ENCODE peak calls at places on chromosomes 5 and 9, in ten cellular contexts. N is esophagus muscularis mucosa, Z is HCT116, K is PC-3, Q is lower lobe of right lung, F is HepG2, P is adrenal gland, L is cardiac muscle cell, W is esophagus squamous epithelium, B is A549. T is an unnamed sample. For H3K9me3 and H3K4me1, the result is how much of the 10 kb centered on the place peaks cover.

GRCh38 chr5:136984772-136985455 is 514.2 kb downstream of the SPOCK1 start:
- DNase-seq in P (no peak), K (no peak), Q (no peak), Z (no peak), W (no peak), B (no peak), L (no peak), F (no peak), N (no peak), T (no peak)

GRCh38 chr5:37005252-37005651 is 128.7 kb downstream of the NIPBL start:
- DNase-seq in Q (no peak), F (no peak), W (no peak), B (no peak), N (no peak), L (peak), P (no peak), Z (no peak), K (peak), T (no peak)

GRCh38 chr9:111621895-111622480 is 9.1 kb upstream of the DNAJC25 start:
- DNase-seq in K (peak), B (peak), N (no peak), Q (no peak), P (peak), F (peak), L (peak), W (no peak), Z (peak), T (peak)

GRCh38 chr9:18343799-18344198 is 130.2 kb upstream of the ADAMTSL1 start:
- DNase-seq in B (no peak), P (no peak), W (no peak), K (no peak), L (peak), F (no peak), N (no peak), Q (no peak), Z (no peak), T (peak)

GRCh38 chr9:37529111-37529510 is 43.4 kb downstream of the POLR1E start:
- DNase-seq in W (no peak), B (no peak), P (no peak), Q (no peak), F (no peak), N (no peak), L (no peak), Z (no peak), K (no peak), T (peak)

GRCh38 chr5:41738695-41739354 is 131.4 kb downstream of the OXCT1 start:
- DNase-seq in N (no peak), P (no peak), B (no peak), K (no peak), W (no peak), Z (no peak), L (peak), F (no peak), Q (no peak), T (no peak)

GRCh38 chr5:98929982-98930355 is 1.2 kb upstream of the CHD1 start:
- DNase-seq in Z (no peak), W (no peak), Q (no peak), K (no peak), F (no peak), P (peak), N (no peak), B (no peak), L (no peak), T (no peak)

GRCh38 chr9:99660191-99660636 is 161.5 kb upstream of the NR4A3 start:
- DNase-seq in L (no peak), Z (no peak), F (no peak), W (no peak), N (no peak), B (no peak), K (no peak), Q (peak), P (no peak), T (no peak)

GRCh38 chr9:117645245-117645636 is 59.0 kb upstream of the TLR4 start:
- DNase-seq in B (no peak), Q (no peak), F (no peak), Z (no peak), L (peak), P (no peak), N (no peak), K (no peak), W (no peak), T (no peak)

GRCh38 chr9:122228191-122228905 is 409 bp downstream of the LHX6 start:
- DNase-seq in N (no peak), P (no peak), B (no peak), L (no peak), F (no peak), Q (no peak), Z (no peak), W (no peak), K (no peak), T (peak)

GRCh38 chr5:37696190-37697021 is 143.4 kb downstream of the GDNF start:
- DNase-seq in Q (no peak), K (peak), Z (peak), N (no peak), L (peak), F (peak), W (no peak), P (no peak), B (no peak), T (peak)

GRCh38 chr5:172492097-172492840 is 37.9 kb upstream of the SH3PXD2B start:
- DNase-seq in F (no peak), P (no peak), W (no peak), Q (no peak), N (no peak), B (no peak), Z (no peak), K (no peak), L (no peak), T (no peak)

GRCh38 chr9:17021379-17021970 is 113.4 kb upstream of the CNTLN start:
- DNase-seq in Z (no peak), N (no peak), F (no peak), P (no peak), L (peak), B (no peak), W (no peak), Q (no peak), K (no peak), T (no peak)

GRCh38 chr5:56993241-56993640 is 41.3 kb upstream of the MIER3 start:
- DNase-seq in P (no peak), Z (no peak), B (no peak), W (no peak), L (peak), N (no peak), F (no peak), Q (no peak), K (no peak), T (no peak)

GRCh38 chr5:53067641-53068040 is 41.9 kb downstream of the MOCS2 start:
- DNase-seq in W (no peak), F (no peak), Q (no peak), L (peak), P (no peak), K (no peak), N (no peak), Z (no peak), B (no peak), T (no peak)

GRCh38 chr5:50655067-50655809 is 11.2 kb upstream of the PARP8 start:
- DNase-seq in L (no peak), B (no peak), N (no peak), Q (no peak), F (no peak), Z (no peak), P (no peak), K (no peak), W (no peak), T (no peak)

GRCh38 chr9:4491621-4491975 is 1.3 kb downstream of the SLC1A1 start:
- DNase-seq in K (peak), Q (peak), L (no peak), F (no peak), W (no peak), N (no peak), Z (no peak), B (no peak), P (no peak), T (peak)

GRCh38 chr5:172806897-172807672 is 27.0 kb upstream of the ERGIC1 start:
- DNase-seq in P (peak), L (peak), Z (peak), N (peak), Q (peak), W (peak), B (peak), F (peak), K (peak), T (peak)

GRCh38 chr5:132227235-132227484 is 493 bp downstream of the P4HA2 start:
- DNase-seq in F (no peak), B (no peak), Q (no peak), W (no peak), K (no peak), P (no peak), Z (no peak), L (no peak), N (no peak), T (no peak)

GRCh38 chr9:118896356-118897000 is 472.8 kb downstream of the BRINP1 start:
- DNase-seq in W (no peak), K (no peak), Q (no peak), N (no peak), P (no peak), L (no peak), Z (no peak), F (no peak), B (no peak), T (no peak)

GRCh38 chr5:126543009-126543408 is 52.0 kb downstream of the ALDH7A1 start:
- DNase-seq in P (no peak), F (no peak), Q (no peak), B (no peak), Z (no peak), N (no peak), W (no peak), L (no peak), K (no peak), T (no peak)

GRCh38 chr5:73338201-73339126 is 110.1 kb downstream of the FOXD1 start:
- DNase-seq in N (no peak), F (peak), Q (no peak), P (no peak), B (no peak), L (peak), W (no peak), K (peak), Z (no peak), T (peak)

GRCh38 chr9:93132287-93132927 is 1.6 kb downstream of the NINJ1 start:
- DNase-seq in N (no peak), F (no peak), Q (no peak), W (no peak), P (peak), B (peak), L (peak), K (peak), Z (no peak), T (peak)

GRCh38 chr5:82622205-82622604 is 344.1 kb upstream of the RPS23 start:
- DNase-seq in F (no peak), W (no peak), B (no peak), Z (no peak), K (no peak), P (no peak), L (no peak), N (no peak), Q (no peak), T (no peak)

GRCh38 chr5:141359790-141360426 is at the start of gene PCDHGB2:
- DNase-seq in L (peak), Q (no peak), N (no peak), K (peak), B (no peak), Z (peak), F (peak), P (no peak), W (no peak), T (peak)
- H3K9me3 ChIP-seq in L (under half), Q (half or more), N (half or more), K (under half), B (half or more), Z (under half), F (under half), P (under half), W (half or more), T (under half)

DNA sequence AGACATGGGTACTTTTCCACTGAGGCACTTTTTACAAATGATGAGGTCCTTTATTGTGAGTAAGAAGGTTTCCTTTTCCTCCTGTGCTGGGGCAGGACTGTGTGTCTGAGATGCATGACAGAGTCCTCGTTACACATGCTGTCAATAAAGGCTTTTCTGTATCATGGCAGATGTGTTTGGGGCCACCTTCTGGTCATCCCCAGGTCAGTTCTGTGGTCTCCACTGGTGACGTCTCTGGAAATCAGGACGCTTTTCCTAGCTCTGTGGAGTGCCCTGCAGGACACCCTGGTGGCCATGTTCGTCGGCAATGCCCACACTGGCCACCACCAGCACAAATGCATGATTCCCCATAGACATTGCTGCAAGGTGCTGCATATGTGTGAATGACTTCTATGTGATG is 2.8 kb downstream of the CMBL start:
- DNase-seq in N (no peak), P (no peak), B (no peak), Z (no peak), Q (no peak), W (no peak), F (no peak), L (no peak), K (no peak), T (no peak)
- H3K27ac ChIP-seq in N (no peak), P (no peak), B (no peak), Z (no peak), Q (no peak), W (no peak), F (no peak), L (no peak), K (no peak), T (no peak)

DNA sequence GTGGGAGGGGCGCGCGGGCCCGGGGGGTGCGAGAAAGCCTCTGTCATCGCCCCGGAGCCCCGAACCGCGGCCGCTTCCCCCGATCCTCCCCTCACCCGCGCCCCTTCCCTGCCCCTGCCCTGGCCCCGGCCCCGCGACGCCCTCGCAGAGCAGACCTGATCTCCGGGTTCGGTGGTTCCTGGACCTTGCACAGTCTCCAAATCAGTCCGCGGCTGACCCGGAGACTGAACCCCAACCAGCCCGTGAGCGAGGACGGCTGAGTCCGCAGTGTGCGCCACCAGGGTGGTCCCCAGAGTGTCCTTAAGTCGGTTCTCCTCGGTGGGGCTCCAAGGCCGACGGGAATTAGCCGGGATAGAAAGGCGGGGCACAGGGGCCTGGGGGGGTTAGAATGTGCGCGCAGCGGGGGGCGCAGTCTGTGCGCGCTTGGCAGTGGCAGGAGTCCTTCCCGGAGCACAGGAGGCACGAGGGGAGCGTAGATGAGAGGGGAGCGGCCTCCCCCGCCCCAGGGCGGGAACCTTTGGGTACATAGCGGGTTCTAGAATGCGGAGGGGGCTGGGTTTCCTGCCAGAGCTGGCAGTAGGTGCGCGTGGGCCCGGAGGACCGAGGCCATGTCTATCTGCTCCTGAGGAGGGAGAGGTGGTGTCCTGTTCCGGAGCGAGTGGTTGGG is 779 bp downstream of the PKN3 start:
- DNase-seq in Q (peak), L (no peak), W (no peak), B (peak), P (no peak), F (no peak), Z (no peak), K (no peak), N (no peak), T (peak)
- H3K4me1 ChIP-seq in Q (under half), L (under half), W (under half), B (under half), P (under half), F (under half), Z (under half), K (under half), N (under half), T (under half)

GRCh38 chr5:32426440-32427151 is 17.9 kb downstream of the ZFR start:
- DNase-seq in L (no peak), N (no peak), Z (no peak), W (no peak), K (no peak), P (no peak), F (no peak), B (no peak), Q (no peak), T (no peak)
- H3K9me3 ChIP-seq in L (under half), N (under half), Z (under half), W (under half), K (under half), P (under half), F (under half), B (under half), Q (under half), T (under half)

T was measured in osteoblast.